ENCODE peak calls at places on chromosomes 3 and 15, in nine cellular contexts. A, F, E, Z, V, Q, O, U and H are unnamed samples.

GRCh38 chr3:28247286-28247685 is 5.9 kb downstream of the CMC1 start:
- DNase-seq in O (no peak), U (no peak), F (no peak), A (no peak), Z (no peak), Q (no peak), V (no peak), E (no peak), H (no peak)

GRCh38 chr15:75517233-75517632 is 61.9 kb downstream of the PTPN9 start:
- DNase-seq in Z (no peak), Q (no peak), V (no peak), F (no peak), U (no peak), A (no peak), O (no peak), E (no peak), H (no peak)

GRCh38 chr15:65285291-65286068 is 1.2 kb downstream of the PARP16 start:
- DNase-seq in E (no peak), Q (no peak), V (no peak), Z (no peak), F (peak; percentile 18), U (no peak), A (no peak), O (no peak), H (no peak)

GRCh38 chr3:173699353-173699752 is 301.8 kb downstream of the NLGN1 start:
- DNase-seq in F (no peak), O (no peak), U (no peak), A (no peak), Q (no peak), Z (no peak), E (no peak), V (no peak), H (no peak)

GRCh38 chr3:11238880-11239279 is 33.3 kb upstream of the ATG7 start:
- DNase-seq in V (no peak), A (no peak), Z (no peak), U (no peak), O (no peak), E (no peak), Q (no peak), F (peak; percentile 94), H (no peak)

GRCh38 chr3:183161552-183162345 is 785 bp downstream of the LAMP3 start:
- DNase-seq in U (peak; percentile 72), Q (peak; percentile 59), V (no peak), O (no peak), E (no peak), A (no peak), F (no peak), Z (no peak), H (no peak)

GRCh38 chr3:64196236-64196929 is 28.9 kb downstream of the PRICKLE2 start:
- DNase-seq in Z (no peak), Q (no peak), E (no peak), F (no peak), U (no peak), O (no peak), A (no peak), V (no peak), H (no peak)

GRCh38 chr3:195911041-195911945 is 2.9 kb upstream of the TNK2 start:
- DNase-seq in U (no peak), Q (no peak), V (no peak), O (no peak), F (no peak), E (no peak), A (no peak), Z (no peak), H (no peak)

GRCh38 chr3:101200461-101200860 is 119.9 kb downstream of the IMPG2 start:
- DNase-seq in Z (no peak), A (no peak), F (no peak), E (no peak), Q (no peak), U (no peak), O (no peak), V (no peak), H (no peak)

GRCh38 chr3:63613561-63613960 is 38.9 kb upstream of the SNTN start:
- DNase-seq in U (no peak), Q (no peak), F (peak; percentile 61), A (no peak), O (no peak), E (no peak), V (no peak), Z (no peak), H (no peak)

GRCh38 chr3:189830401-189830800 is 199.2 kb downstream of the TP63 start:
- DNase-seq in Z (no peak), E (no peak), Q (no peak), O (no peak), F (no peak), V (no peak), A (no peak), U (no peak), H (no peak)

GRCh38 chr3:14803101-14803980 is 15.4 kb upstream of the FGD5 start:
- DNase-seq in U (no peak), O (peak; percentile 51), F (no peak), A (no peak), Q (no peak), V (no peak), E (no peak), Z (no peak), H (no peak)

GRCh38 chr3:178079966-178080365 is 456.3 kb upstream of the KCNMB2 start:
- DNase-seq in Q (no peak), E (no peak), V (no peak), Z (no peak), O (no peak), U (no peak), F (no peak), A (no peak), H (no peak)

GRCh38 chr3:141261472-141262171 is 30.0 kb downstream of the PXYLP1 start:
- DNase-seq in A (no peak), F (no peak), V (no peak), U (no peak), O (no peak), E (no peak), Z (no peak), Q (no peak), H (no peak)

GRCh38 chr3:53114412-53115074 is 15.7 kb downstream of the RFT1 start:
- DNase-seq in F (peak; percentile 56), A (no peak), Q (no peak), O (no peak), Z (no peak), E (no peak), U (no peak), V (no peak), H (no peak)

GRCh38 chr3:9970020-9970652 is 16.5 kb downstream of the EMC3 start:
- DNase-seq in F (peak; percentile 85), A (no peak), Q (no peak), Z (no peak), U (no peak), O (no peak), E (no peak), V (no peak), H (no peak)

GRCh38 chr3:170811515-170811914 is 58.5 kb downstream of the RPL22L1 start:
- DNase-seq in Q (no peak), F (peak; percentile 27), A (no peak), O (no peak), E (no peak), Z (no peak), U (no peak), V (no peak), H (no peak)

GRCh38 chr3:31688847-31689246 is 156.1 kb downstream of the STT3B start:
- DNase-seq in E (no peak), U (no peak), Q (no peak), O (no peak), Z (no peak), V (no peak), A (no peak), F (no peak), H (no peak)

GRCh38 chr15:31262143-31262530 is 64.5 kb upstream of the KLF13 start:
- DNase-seq in F (no peak), U (no peak), A (no peak), O (no peak), Z (no peak), V (no peak), Q (no peak), E (no peak), H (no peak)

GRCh38 chr3:49171775-49172500 is 540 bp downstream of the KLHDC8B start:
- DNase-seq in O (no peak), Q (no peak), F (no peak), E (no peak), Z (no peak), U (no peak), V (no peak), A (no peak), H (no peak)

GRCh38 chr3:150342951-150343468 is 65.1 kb upstream of the TSC22D2 start:
- DNase-seq in V (no peak), F (no peak), O (no peak), A (no peak), E (no peak), Q (no peak), U (no peak), Z (no peak), H (no peak)

GRCh38 chr3:126053513-126053912 is 30.4 kb downstream of the SLC41A3 start:
- DNase-seq in V (no peak), F (no peak), E (no peak), O (no peak), U (no peak), A (no peak), Z (no peak), Q (no peak), H (no peak)

GRCh38 chr3:126921425-126921824 is 61.5 kb upstream of the PLXNA1 start:
- DNase-seq in Q (no peak), A (no peak), U (no peak), F (no peak), V (no peak), Z (no peak), O (no peak), E (no peak), H (no peak)

GRCh38 chr3:177521305-177521704 is 324.0 kb upstream of the TBL1XR1 start:
- DNase-seq in V (no peak), U (peak; percentile 65), A (no peak), O (no peak), Q (no peak), Z (no peak), E (no peak), F (no peak), H (no peak)

GRCh38 chr15:43420435-43420834 is 49.5 kb downstream of the TUBGCP4 start:
- DNase-seq in Q (no peak), Z (no peak), F (no peak), A (no peak), U (no peak), V (no peak), E (no peak), O (no peak), H (no peak)

GRCh38 chr3:145557405-145557804 is 603.6 kb downstream of the PLOD2 start:
- DNase-seq in Q (no peak), Z (no peak), A (no peak), V (no peak), U (no peak), O (no peak), F (no peak), E (no peak), H (no peak)

GRCh38 chr3:188026191-188026968 is 127.6 kb upstream of the LPP start:
- DNase-seq in Q (peak; percentile 23), O (no peak), U (no peak), A (no peak), E (no peak), Z (no peak), V (no peak), F (no peak), H (no peak)

GRCh38 chr3:87900061-87900460 is 158.7 kb downstream of the CGGBP1 start:
- DNase-seq in Z (no peak), A (no peak), F (no peak), Q (no peak), E (no peak), O (no peak), U (no peak), V (no peak), H (no peak)

GRCh38 chr3:158839966-158840365 is 38.1 kb downstream of the MFSD1 start:
- DNase-seq in E (no peak), Z (no peak), F (no peak), O (no peak), A (no peak), Q (no peak), U (no peak), V (no peak), H (no peak)

GRCh38 chr15:39582286-39582976 is 1.6 kb downstream of the THBS1 start:
- DNase-seq in E (no peak), O (peak; percentile 35), F (peak; percentile 96), Q (no peak), V (no peak), A (no peak), U (no peak), Z (no peak), H (no peak)